ENCODE peak calls at places on chromosomes 1 and 21, in seven cellular contexts. L, K, E, I, T, Z and R are unnamed samples.
A peak's percentile ranks its signal among the peaks of the same experiment; 100 is the strongest.

GRCh38 chr1:56688522-56689026 is 43.5 kb downstream of the PRKAA2 start:
- DNase-seq in K (peak; percentile 88), L (no peak), E (no peak), T (no peak), Z (peak; percentile 87), I (no peak), R (no peak)

GRCh38 chr1:64967381-64967780 is 1.0 kb upstream of the JAK1 start:
- DNase-seq in T (no peak), I (no peak), K (no peak), E (no peak), Z (peak; percentile 10), L (no peak), R (no peak)

GRCh38 chr1:88180449-88181108 is 503.5 kb upstream of the PKN2 start:
- DNase-seq in T (peak; percentile 71), I (peak; percentile 77), E (peak; percentile 71), L (peak; percentile 36), Z (peak; percentile 47), K (peak; percentile 77), R (peak; percentile 62)

GRCh38 chr1:40884055-40884795 is 22.1 kb upstream of the CITED4 start:
- DNase-seq in L (no peak), K (no peak), Z (no peak), I (no peak), T (no peak), E (no peak), R (no peak)

GRCh38 chr1:212645563-212646543 is 37.3 kb downstream of the ATF3 start:
- DNase-seq in Z (no peak), I (no peak), L (no peak), K (no peak), E (no peak), T (no peak), R (no peak)

GRCh38 chr1:113903496-113904291 is 905 bp downstream of the AP4B1 start:
- DNase-seq in T (peak; percentile 38), L (no peak), Z (no peak), K (no peak), I (no peak), E (no peak), R (peak; percentile 23)

GRCh38 chr1:218496561-218496960 is 151.4 kb downstream of the TGFB2 start:
- DNase-seq in T (no peak), K (peak; percentile 84), E (no peak), I (no peak), Z (peak; percentile 100), L (no peak), R (no peak)

GRCh38 chr1:183600136-183600535 is 9.9 kb upstream of the NCF2 start:
- DNase-seq in L (no peak), T (no peak), I (no peak), E (no peak), Z (peak; percentile 60), K (no peak), R (no peak)

GRCh38 chr1:2391034-2391384 is 345 bp downstream of the MORN1 start:
- DNase-seq in K (peak; percentile 11), I (no peak), L (no peak), Z (no peak), T (no peak), E (no peak), R (peak; percentile 31)

GRCh38 chr21:9763306-9763705 is 758.1 kb upstream of the TPTE start:
- DNase-seq in T (no peak), I (no peak), E (no peak), Z (no peak), L (no peak), K (no peak), R (no peak)

GRCh38 chr1:3462356-3463012 is 8.0 kb downstream of the ARHGEF16 start:
- DNase-seq in K (no peak), L (no peak), T (no peak), Z (no peak), I (no peak), E (peak; percentile 40), R (no peak)

GRCh38 chr1:37288900-37289299 is 185.5 kb upstream of the ZC3H12A start:
- DNase-seq in L (no peak), E (no peak), K (no peak), Z (no peak), I (no peak), T (peak; percentile 32), R (peak; percentile 14)

GRCh38 chr1:223291796-223292195 is 72.2 kb downstream of the SUSD4 start:
- DNase-seq in K (no peak), Z (no peak), T (no peak), L (no peak), E (no peak), I (no peak), R (no peak)

GRCh38 chr1:210792703-210793102 is 341.2 kb downstream of the KCNH1 start:
- DNase-seq in L (no peak), Z (peak; percentile 88), E (no peak), T (no peak), K (peak; percentile 18), I (no peak), R (no peak)

GRCh38 chr1:245067257-245067656 is 87.5 kb upstream of the KIF26B start:
- DNase-seq in T (no peak), K (no peak), I (no peak), L (no peak), Z (peak; percentile 74), E (no peak), R (no peak)

GRCh38 chr1:43979261-43979527 is 184 bp downstream of the B4GALT2 start:
- DNase-seq in E (no peak), I (no peak), L (no peak), Z (no peak), K (no peak), T (no peak), R (no peak)

GRCh38 chr1:182935716-182936115 is 17.2 kb downstream of the SHCBP1L start:
- DNase-seq in I (no peak), E (no peak), K (no peak), Z (no peak), L (no peak), T (no peak), R (no peak)

GRCh38 chr1:162779043-162779442 is 11.5 kb upstream of the HSD17B7 start:
- DNase-seq in Z (no peak), E (no peak), I (no peak), L (no peak), T (no peak), K (no peak), R (no peak)

GRCh38 chr1:109167114-109167513 is 46.6 kb upstream of the SARS1 start:
- DNase-seq in I (no peak), K (no peak), Z (no peak), E (no peak), T (no peak), L (no peak), R (no peak)

GRCh38 chr1:204465469-204466415 is 28.9 kb downstream of the PIK3C2B start:
- DNase-seq in I (no peak), L (peak; percentile 67), T (no peak), E (no peak), Z (no peak), K (no peak), R (no peak)

GRCh38 chr1:181390350-181391080 is 92.8 kb upstream of the CACNA1E start:
- DNase-seq in K (no peak), Z (no peak), I (no peak), E (no peak), L (no peak), T (no peak), R (no peak)

GRCh38 chr1:174077755-174078490 is 55.8 kb upstream of the RC3H1 start:
- DNase-seq in I (no peak), E (no peak), K (no peak), L (no peak), T (no peak), Z (no peak), R (no peak)

GRCh38 chr21:42171091-42172053 is 47.6 kb upstream of the ABCG1 start:
- DNase-seq in T (no peak), K (peak; percentile 78), Z (no peak), I (no peak), L (peak; percentile 60), E (no peak), R (no peak)